ENCODE peak calls at places on chromosomes 7 and 10, in seven cellular contexts. X, D, L, N, Q, W and R are unnamed samples.

GRCh38 chr7:23277359-23277989 is 21.7 kb upstream of the MALSU1 start:
- DNase-seq in Q (peak), W (peak), D (peak), L (peak), N (peak), X (peak), R (peak)

GRCh38 chr10:122019414-122019975 is 30.5 kb downstream of the TACC2 start:
- DNase-seq in L (peak), Q (no peak), N (no peak), X (peak), D (no peak), W (peak), R (peak)

GRCh38 chr7:7489546-7489945 is 46.1 kb downstream of the COL28A1 start:
- DNase-seq in D (no peak), Q (no peak), W (no peak), N (no peak), X (no peak), L (no peak), R (no peak)

GRCh38 chr10:100735345-100736143 is 9.8 kb upstream of the PAX2 start:
- DNase-seq in X (no peak), Q (no peak), W (no peak), D (no peak), L (no peak), N (no peak), R (no peak)

GRCh38 chr7:157165987-157166386 is 27.3 kb downstream of the UBE3C start:
- DNase-seq in W (no peak), D (no peak), N (no peak), Q (no peak), L (no peak), X (no peak), R (no peak)

GRCh38 chr10:20683345-20683744 is 213.8 kb downstream of the NEBL start:
- DNase-seq in L (no peak), N (no peak), Q (no peak), X (no peak), D (no peak), W (no peak), R (no peak)

GRCh38 chr10:119343001-119343601 is 135.7 kb downstream of the GRK5 start:
- DNase-seq in D (no peak), Q (no peak), W (no peak), X (no peak), L (no peak), N (no peak), R (no peak)

GRCh38 chr10:51046668-51047067 is 27.6 kb upstream of the PRKG1 start:
- DNase-seq in Q (no peak), W (no peak), L (no peak), X (no peak), D (no peak), N (no peak), R (no peak)

GRCh38 chr7:538764-539685 is 19.4 kb upstream of the PDGFA start:
- DNase-seq in N (no peak), D (no peak), Q (peak), X (peak), W (no peak), L (no peak), R (no peak)

GRCh38 chr7:388461-388960 is 98.5 kb downstream of the FOXL3 start:
- DNase-seq in D (no peak), N (no peak), L (peak), Q (no peak), X (no peak), W (no peak), R (no peak)

GRCh38 chr7:70497793-70498192 is 634.2 kb upstream of the GALNT17 start:
- DNase-seq in L (no peak), W (no peak), X (no peak), D (no peak), N (no peak), Q (no peak), R (no peak)

GRCh38 chr10:132696728-132697567 is 89.0 kb downstream of the NKX6-2 start:
- DNase-seq in L (peak), D (no peak), Q (no peak), X (no peak), N (no peak), W (no peak), R (no peak)

GRCh38 chr7:101218236-101219130 is 518 bp downstream of the ZNHIT1 start:
- DNase-seq in D (peak), N (no peak), W (no peak), Q (peak), L (no peak), X (no peak), R (no peak)

GRCh38 chr7:40827217-40828085 is 692.6 kb downstream of the SUGCT start:
- DNase-seq in N (no peak), X (peak), W (no peak), D (no peak), L (no peak), Q (peak), R (peak)

GRCh38 chr10:970311-971149 is 17.7 kb upstream of the GTPBP4 start:
- DNase-seq in X (no peak), W (no peak), D (no peak), L (no peak), N (no peak), Q (peak), R (no peak)

GRCh38 chr10:132884041-132884440 is 58.3 kb downstream of the CFAP46 start:
- DNase-seq in Q (no peak), D (no peak), L (no peak), W (no peak), X (no peak), N (no peak), R (no peak)

GRCh38 chr7:22863156-22863899 is 40.7 kb upstream of the TOMM7 start:
- DNase-seq in L (no peak), X (no peak), N (no peak), Q (no peak), D (no peak), W (no peak), R (no peak)

GRCh38 chr10:27391325-27391724 is 112.8 kb upstream of the RAB18 start:
- DNase-seq in X (no peak), W (no peak), L (no peak), D (no peak), N (no peak), Q (no peak), R (no peak)

GRCh38 chr7:67962863-67963262 is 966.2 kb downstream of the TYW1 start:
- DNase-seq in N (no peak), W (no peak), D (no peak), X (no peak), Q (no peak), L (no peak), R (no peak)

GRCh38 chr7:101207459-101207858 is 6.6 kb upstream of the MOGAT3 start:
- DNase-seq in D (no peak), X (no peak), W (no peak), N (no peak), L (no peak), Q (no peak), R (no peak)

GRCh38 chr10:659710-660141 is 29.7 kb downstream of the DIP2C start:
- DNase-seq in D (peak), Q (peak), W (no peak), L (no peak), N (no peak), X (no peak), R (no peak)

GRCh38 chr10:58942724-58943123 is 233.7 kb upstream of the PHYHIPL start:
- DNase-seq in Q (no peak), X (no peak), N (no peak), L (no peak), D (no peak), W (no peak), R (no peak)

GRCh38 chr7:934469-935320 is 19.8 kb downstream of the ADAP1 start:
- DNase-seq in Q (no peak), W (no peak), D (no peak), N (no peak), L (peak), X (no peak), R (no peak)

GRCh38 chr7:143210541-143210940 is 11.3 kb upstream of the TAS2R40 start:
- DNase-seq in Q (no peak), X (peak), W (peak), N (no peak), D (no peak), L (no peak), R (no peak)

GRCh38 chr7:149071641-149072437 is 18.7 kb downstream of the ZNF786 start:
- DNase-seq in D (peak), X (peak), Q (peak), L (peak), N (peak), W (peak), R (peak)

GRCh38 chr10:3887885-3888476 is 103.0 kb upstream of the KLF6 start:
- DNase-seq in W (peak), X (peak), N (peak), D (peak), Q (peak), L (peak), R (peak)

GRCh38 chr10:44628921-44629320 is 244.0 kb upstream of the CXCL12 start:
- DNase-seq in W (peak), L (no peak), X (peak), N (no peak), Q (peak), D (peak), R (no peak)

GRCh38 chr7:102073931-102074880 is 212.5 kb upstream of the SH2B2 start:
- DNase-seq in N (no peak), L (no peak), D (peak), X (no peak), W (no peak), Q (no peak), R (no peak)

GRCh38 chr10:102065561-102066420 is 642 bp downstream of the HPS6 start:
- DNase-seq in D (peak), N (no peak), W (no peak), L (peak), Q (peak), X (peak), R (peak)

GRCh38 chr10:114027951-114028350 is 15.7 kb upstream of the ADRB1 start:
- DNase-seq in N (no peak), L (no peak), D (no peak), X (no peak), W (no peak), Q (no peak), R (no peak)

GRCh38 chr10:47357131-47357582 is 9.0 kb downstream of the RBP3 start:
- DNase-seq in L (no peak), Q (no peak), W (no peak), X (no peak), N (no peak), D (no peak), R (no peak)

GRCh38 chr10:101771380-101771779 is 4.5 kb downstream of the FGF8 start:
- DNase-seq in Q (no peak), X (no peak), N (no peak), D (no peak), W (no peak), L (no peak), R (no peak)

GRCh38 chr10:45473126-45473525 is 99.1 kb downstream of the ALOX5 start:
- DNase-seq in Q (no peak), N (no peak), D (no peak), W (no peak), X (no peak), L (no peak), R (no peak)

GRCh38 chr7:10618934-10619333 is 354.7 kb upstream of the PHF14 start:
- DNase-seq in Q (no peak), X (no peak), N (no peak), D (no peak), W (no peak), L (no peak), R (peak)

GRCh38 chr10:62723375-62723774 is 81.1 kb upstream of the ADO start:
- DNase-seq in Q (no peak), X (no peak), W (no peak), L (no peak), N (no peak), D (no peak), R (no peak)

GRCh38 chr10:90983940-90984549 is 63.2 kb upstream of the ANKRD1 start:
- DNase-seq in X (no peak), L (no peak), N (no peak), D (no peak), Q (no peak), W (no peak), R (no peak)
- H4K8ac ChIP-seq in X (no peak), L (no peak), N (no peak), D (no peak), Q (no peak), W (no peak), R (no peak)

GRCh38 chr10:78448470-78448869 is 414.8 kb downstream of the RPS24 start:
- DNase-seq in W (no peak), Q (no peak), X (no peak), N (no peak), L (no peak), D (no peak), R (no peak)
- H3K18ac ChIP-seq in W (no peak), Q (no peak), X (no peak), N (no peak), L (no peak), D (no peak), R (no peak)

GRCh38 chr10:34346516-34347150 is 468.5 kb downstream of the PARD3 start:
- DNase-seq in D (peak), X (no peak), Q (peak), W (peak), L (no peak), N (no peak), R (no peak)

GRCh38 chr10:34343764-34344163 is 471.3 kb downstream of the PARD3 start:
- DNase-seq in L (no peak), X (no peak), Q (no peak), W (no peak), N (no peak), D (peak), R (no peak)

GRCh38 chr10:34348917-34349509 is 466.1 kb downstream of the PARD3 start:
- DNase-seq in D (no peak), N (no peak), L (no peak), Q (no peak), W (no peak), X (peak), R (no peak)

GRCh38 chr10:34341473-34341872 is 473.6 kb downstream of the PARD3 start:
- DNase-seq in L (no peak), D (no peak), N (no peak), W (peak), X (no peak), Q (no peak), R (no peak)

DNA sequence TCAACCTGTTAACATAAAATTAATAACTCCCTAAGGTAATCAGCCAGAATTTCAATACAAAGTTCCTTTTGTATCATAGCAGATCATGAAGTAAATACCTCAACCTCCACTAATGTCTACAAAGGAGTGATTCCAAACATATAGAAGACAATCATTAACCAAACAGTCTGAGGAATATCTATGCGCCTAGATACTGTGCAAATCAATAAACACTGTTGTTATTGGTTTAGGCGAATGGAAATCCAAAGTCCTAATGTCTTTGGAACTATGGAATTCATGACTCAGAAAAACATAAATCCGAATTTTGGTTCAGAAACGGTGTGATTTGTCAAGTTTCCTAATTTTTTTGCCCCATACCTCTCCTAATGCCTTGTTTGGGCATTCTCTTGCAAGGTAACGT is 469.7 kb downstream of the PARD3 start:
- DNase-seq in X (no peak), W (no peak), N (no peak), L (no peak), Q (no peak), D (no peak), R (no peak)
- H4K8ac ChIP-seq in X (no peak), W (no peak), N (no peak), L (no peak), Q (no peak), D (no peak), R (no peak)

DNA sequence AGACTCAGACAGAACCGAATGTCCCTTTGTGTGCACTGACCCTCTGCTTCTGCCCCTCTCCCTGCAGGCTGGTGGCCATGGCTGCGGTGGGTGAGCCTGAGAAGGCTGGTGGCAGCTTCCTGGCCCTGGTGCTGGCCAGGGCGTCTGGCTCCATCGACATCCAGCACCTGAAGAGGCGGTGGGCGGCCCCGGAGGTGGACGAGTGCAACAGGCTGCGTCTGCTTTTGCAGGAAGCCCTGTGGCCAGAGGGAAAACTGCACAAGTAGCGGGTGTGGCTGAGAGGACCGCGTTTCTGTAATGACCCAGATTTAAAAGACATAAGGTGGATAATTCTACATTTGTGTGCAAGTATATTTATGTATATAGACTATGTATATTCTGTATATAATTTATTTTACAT is 89.2 kb downstream of the DYNC2I1 start:
- DNase-seq in X (no peak), L (no peak), D (no peak), N (no peak), Q (no peak), W (no peak), R (no peak)
- H3K18ac ChIP-seq in X (no peak), L (no peak), D (no peak), N (no peak), Q (no peak), W (no peak), R (no peak)

GRCh38 chr7:123367508-123368122 is 166.8 kb downstream of the IQUB start:
- DNase-seq in Q (peak), L (no peak), N (no peak), W (peak), X (peak), D (no peak), R (no peak)

GRCh38 chr7:123372368-123372767 is 162.0 kb downstream of the IQUB start:
- DNase-seq in D (no peak), X (no peak), Q (peak), L (no peak), W (no peak), N (no peak), R (no peak)

GRCh38 chr7:123366991-123367390 is 167.2 kb upstream of the SLC13A1 start:
- DNase-seq in W (no peak), N (no peak), D (no peak), Q (no peak), X (no peak), L (no peak), R (no peak)
- H4K8ac ChIP-seq in W (no peak), N (no peak), D (no peak), Q (no peak), X (no peak), L (no peak), R (no peak)

GRCh38 chr7:55285665-55286064 is 79.5 kb upstream of the LANCL2 start:
- DNase-seq in D (no peak), Q (no peak), X (no peak), W (no peak), L (no peak), N (no peak), R (no peak)
- H3K18ac ChIP-seq in D (no peak), Q (no peak), X (no peak), W (no peak), L (no peak), N (no peak), R (no peak)

GRCh38 chr10:48543445-48543844 is 61.4 kb downstream of the ARHGAP22 start:
- DNase-seq in L (peak), N (no peak), X (no peak), D (peak), W (peak), Q (no peak), R (no peak)
- H4K8ac ChIP-seq in L (no peak), N (no peak), X (no peak), D (no peak), W (no peak), Q (no peak), R (no peak)

DNA sequence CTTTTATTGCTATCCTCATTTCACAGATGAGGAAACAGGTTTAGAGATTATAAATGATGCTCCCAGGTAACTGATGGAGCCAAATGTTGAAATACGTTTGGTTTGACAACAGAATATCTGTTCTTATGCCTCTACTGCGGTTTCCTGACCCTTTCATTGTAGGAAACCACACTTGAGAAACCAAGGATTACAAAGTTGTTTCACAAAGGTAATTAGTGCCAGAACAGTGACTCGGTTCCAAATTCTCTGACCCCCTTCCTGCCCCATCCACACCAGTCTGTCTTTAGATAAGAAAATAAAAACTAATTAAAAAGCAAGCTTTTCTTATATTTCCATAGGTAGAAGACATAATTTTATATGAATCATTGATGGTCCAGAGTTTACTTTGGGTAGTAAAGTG is 393.7 kb upstream of the MBL2 start:
- DNase-seq in W (no peak), L (no peak), D (no peak), X (no peak), Q (no peak), N (no peak), R (no peak)
- H3K18ac ChIP-seq in W (no peak), L (no peak), D (no peak), X (no peak), Q (no peak), N (no peak), R (no peak)